ENCODE peak calls at places on chromosomes 16 and 17, in five cellular contexts. G is foreskin fibroblast; R is fibroblast of mammary gland; J is astrocyte; Z is activated naive CD4-positive, alpha-beta T cell treated with Interleukin-2 at 50 U/mL for 16 hours. C is an unnamed sample.
A peak's percentile ranks its signal among the peaks of the same experiment; 100 is the strongest.

GRCh38 chr16:81018496-81018895 is 11.5 kb downstream of the CENPN start:
- DNase-seq in R (no peak), Z (no peak), G (no peak), J (no peak), C (no peak)

GRCh38 chr16:64132686-64133085 is 989.2 kb downstream of the CDH11 start:
- DNase-seq in R (no peak), J (no peak), Z (no peak), G (no peak), C (no peak)

GRCh38 chr17:69761767-69762321 is 313.2 kb upstream of the KCNJ16 start:
- DNase-seq in Z (no peak), R (peak; percentile 95), G (peak; percentile 90), J (peak; percentile 97), C (peak; percentile 99)

GRCh38 chr17:77594416-77595209 is 363.9 kb upstream of the TNRC6C start:
- DNase-seq in R (no peak), G (no peak), J (no peak), Z (no peak), C (no peak)

GRCh38 chr16:86018487-86018886 is 119.5 kb downstream of the IRF8 start:
- DNase-seq in J (peak; percentile 25), R (peak; percentile 8), Z (no peak), G (no peak), C (no peak)

GRCh38 chr16:85083051-85083639 is 29.1 kb downstream of the CIBAR2 start:
- DNase-seq in R (no peak), G (no peak), J (no peak), Z (no peak), C (no peak)

GRCh38 chr16:23597003-23597756 is 1.1 kb upstream of the NDUFAB1 start:
- DNase-seq in R (peak; percentile 11), J (no peak), Z (peak; percentile 14), G (no peak), C (no peak)

GRCh38 chr16:87657621-87658192 is 55.4 kb downstream of the JPH3 start:
- DNase-seq in R (peak; percentile 14), Z (no peak), J (no peak), G (no peak), C (no peak)

GRCh38 chr17:76986318-76986717 is 118.1 kb downstream of the MGAT5B start:
- DNase-seq in R (no peak), J (no peak), G (no peak), Z (no peak), C (no peak)

GRCh38 chr16:21338537-21339268 is 60.6 kb upstream of the CRYM start:
- DNase-seq in G (no peak), Z (no peak), R (no peak), J (no peak), C (no peak)